ENCODE peak calls at places on chromosomes 11 and 22, in seven cellular contexts. E, C, X, V, W, B and R are unnamed samples.

GRCh38 chr11:9002920-9003572 is 755 bp downstream of the NRIP3 start:
- DNase-seq in V (no peak), C (no peak), E (no peak), B (no peak), X (no peak), W (no peak), R (no peak)

GRCh38 chr11:117220568-117220967 is 11.3 kb downstream of the PCSK7 start:
- DNase-seq in V (peak), E (no peak), C (peak), W (no peak), B (no peak), X (no peak), R (no peak)

GRCh38 chr22:37063436-37064420 is 12.2 kb downstream of the KCTD17 start:
- DNase-seq in X (no peak), V (no peak), C (no peak), W (no peak), E (peak), B (no peak), R (no peak)

GRCh38 chr11:128632151-128632791 is 44.9 kb upstream of the ETS1 start:
- DNase-seq in V (no peak), B (no peak), W (peak), E (peak), C (no peak), X (peak), R (peak)

GRCh38 chr11:32333335-32333991 is 101.9 kb downstream of the WT1 start:
- DNase-seq in W (peak), X (no peak), C (peak), B (peak), V (peak), E (peak), R (no peak)

GRCh38 chr11:119880143-119880542 is 151.1 kb upstream of the NECTIN1 start:
- DNase-seq in W (no peak), B (no peak), C (no peak), X (no peak), E (no peak), V (no peak), R (no peak)

GRCh38 chr11:72673284-72673942 is 809 bp downstream of the PDE2A start:
- DNase-seq in W (no peak), C (no peak), B (no peak), E (no peak), V (no peak), X (no peak), R (no peak)

GRCh38 chr22:47918936-47919505 is 1156.6 kb downstream of the TBC1D22A start:
- DNase-seq in B (no peak), E (no peak), C (no peak), X (peak), W (no peak), V (no peak), R (no peak)

GRCh38 chr22:30347255-30347892 is 9.3 kb downstream of the SF3A1 start:
- DNase-seq in C (no peak), W (no peak), E (no peak), B (no peak), V (no peak), X (no peak), R (no peak)

GRCh38 chr22:45999379-45999971 is 22.5 kb upstream of the WNT7B start:
- DNase-seq in E (no peak), V (no peak), W (no peak), B (no peak), C (peak), X (no peak), R (no peak)

GRCh38 chr22:35955546-35955945 is 73.1 kb downstream of the RBFOX2 start:
- DNase-seq in C (no peak), B (no peak), X (no peak), V (no peak), W (no peak), E (no peak), R (no peak)

GRCh38 chr11:61127991-61128390 is 25.7 kb downstream of the CD5 start:
- DNase-seq in E (no peak), W (no peak), X (no peak), C (no peak), B (no peak), V (no peak), R (no peak)

GRCh38 chr11:61131586-61131985 is 29.3 kb downstream of the CD5 start:
- DNase-seq in C (no peak), B (no peak), W (no peak), X (no peak), V (no peak), E (no peak), R (no peak)

GRCh38 chr11:61131186-61131585 is 28.9 kb downstream of the CD5 start:
- DNase-seq in W (no peak), X (no peak), V (no peak), E (no peak), B (no peak), C (no peak), R (no peak)

GRCh38 chr11:61128947-61129346 is 26.7 kb downstream of the CD5 start:
- DNase-seq in C (no peak), W (no peak), X (no peak), E (no peak), V (no peak), B (no peak), R (no peak)

GRCh38 chr11:61129608-61130523 is 27.6 kb downstream of the CD5 start:
- DNase-seq in C (peak), E (peak), B (peak), V (peak), X (peak), W (peak), R (no peak)
- TF ChIP-seq POLR2AphosphoS5 in C (peak), E (no peak), B (peak), V (no peak), X (peak), W (peak), R (no peak)

DNA sequence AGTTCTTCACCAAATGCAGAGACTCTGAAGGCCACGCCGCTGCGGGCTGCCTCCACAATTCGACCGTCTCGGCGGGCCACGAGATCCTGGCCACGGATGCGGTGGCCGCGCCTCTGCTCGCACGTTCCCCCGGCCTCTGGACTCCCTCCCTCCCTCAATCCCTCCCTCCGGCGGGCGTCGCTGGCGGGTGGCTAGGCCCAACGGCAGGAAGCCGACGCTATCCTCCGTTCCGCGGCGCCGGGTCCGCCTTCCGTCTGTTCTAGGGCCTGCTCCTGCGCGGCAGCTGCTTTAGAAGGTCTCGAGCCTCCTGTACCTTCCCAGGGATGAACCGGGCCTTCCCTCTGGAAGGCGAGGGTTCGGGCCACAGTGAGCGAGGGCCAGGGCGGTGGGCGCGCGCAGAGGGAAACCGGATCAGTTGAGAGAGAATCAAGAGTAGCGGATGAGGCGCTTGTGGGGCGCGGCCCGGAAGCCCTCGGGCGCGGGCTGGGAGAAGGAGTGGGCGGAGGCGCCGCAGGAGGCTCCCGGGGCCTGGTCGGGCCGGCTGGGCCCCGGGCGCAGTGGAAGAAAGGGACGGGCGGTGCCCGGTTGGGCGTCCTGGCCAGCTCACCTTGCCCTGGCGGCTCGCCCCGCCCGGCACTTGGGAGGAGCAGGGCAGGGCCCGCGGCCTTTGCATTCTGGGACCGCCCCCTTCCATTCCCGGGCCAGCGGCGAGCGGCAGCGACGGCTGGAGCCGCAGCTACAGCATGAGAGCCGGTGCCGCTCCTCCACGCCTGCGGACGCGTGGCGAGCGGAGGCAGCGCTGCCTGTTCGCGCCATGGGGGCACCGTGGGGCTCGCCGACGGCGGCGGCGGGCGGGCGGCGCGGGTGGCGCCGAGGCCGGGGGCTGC is at the start of gene FUT4:
- DNase-seq in C (peak), X (peak), W (peak), V (peak), E (peak), B (peak), R (no peak)
- TF ChIP-seq POLR2A in C (peak), X (peak), W (peak), V (peak), E (peak), B (peak), R (no peak)

GRCh38 chr11:534592-535518 is 521 bp downstream of the HRAS start:
- DNase-seq in E (no peak), W (peak), V (peak), C (no peak), X (no peak), B (no peak), R (no peak)
- TF ChIP-seq CTCF in E (no peak), W (peak), V (no peak), C (no peak), X (no peak), B (no peak), R (no peak)

DNA sequence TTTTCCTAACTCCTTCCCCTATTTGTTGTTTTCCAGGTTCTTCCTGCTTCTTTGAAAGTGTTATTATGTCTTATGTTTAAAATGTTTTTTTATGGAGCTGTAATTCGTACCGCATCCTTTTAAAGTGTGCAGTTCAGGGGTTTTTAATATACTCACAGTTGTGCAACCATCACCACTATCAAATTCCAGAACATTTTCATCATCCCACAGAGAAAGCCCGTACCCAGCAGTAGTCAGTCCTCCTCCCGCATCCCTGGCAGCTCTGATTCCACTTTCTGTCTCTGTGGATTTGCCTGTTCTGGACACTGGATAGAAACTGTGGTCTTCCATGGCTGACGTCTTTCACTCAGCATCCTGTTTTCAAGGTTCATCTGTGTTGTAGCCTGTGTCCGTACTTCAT is 73.7 kb downstream of the JAM3 start:
- DNase-seq in V (no peak), W (no peak), B (no peak), X (no peak), E (no peak), C (no peak), R (no peak)
- TF ChIP-seq POLR2AphosphoS5 in V (no peak), W (no peak), B (no peak), X (no peak), E (no peak), C (no peak), R (no peak)

DNA sequence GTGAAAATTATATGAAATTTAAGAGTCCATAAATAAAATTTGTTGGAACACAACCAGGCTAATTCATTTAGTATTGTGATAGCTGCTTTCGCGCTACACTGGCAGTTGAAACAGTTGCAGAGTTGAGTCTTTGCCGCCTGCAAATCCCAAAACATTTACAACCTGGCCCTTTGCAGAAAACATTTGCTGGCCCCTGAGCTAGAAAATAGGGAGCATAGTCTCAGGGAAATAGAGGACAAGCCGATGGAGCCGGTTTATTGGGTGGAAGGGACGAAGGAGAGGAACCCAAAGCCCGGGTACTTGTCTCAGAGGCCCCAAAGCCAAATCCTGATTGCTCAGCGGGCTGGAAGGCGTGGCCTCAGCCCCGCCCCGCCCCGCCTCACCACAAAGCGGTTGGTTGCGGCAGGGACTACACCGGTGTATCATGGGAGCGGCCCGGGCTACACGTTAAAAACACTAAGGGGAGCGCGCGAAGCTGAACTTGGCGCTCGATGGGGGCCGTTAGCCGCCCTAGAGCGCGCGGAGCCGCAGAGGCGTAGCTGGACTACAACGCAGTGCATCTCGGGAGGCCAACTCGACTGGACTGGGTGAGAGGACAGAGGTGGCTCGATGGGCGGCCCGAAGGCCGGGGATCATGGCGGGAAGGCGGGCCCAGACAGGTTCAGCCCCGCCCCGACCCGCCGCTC is 347 bp upstream of the SAC3D1 start:
- DNase-seq in W (peak), C (peak), X (peak), V (peak), B (peak), E (peak), R (peak)
- TF ChIP-seq POLR2A in W (peak), C (no peak), X (no peak), V (no peak), B (peak), E (peak), R (no peak)

DNA sequence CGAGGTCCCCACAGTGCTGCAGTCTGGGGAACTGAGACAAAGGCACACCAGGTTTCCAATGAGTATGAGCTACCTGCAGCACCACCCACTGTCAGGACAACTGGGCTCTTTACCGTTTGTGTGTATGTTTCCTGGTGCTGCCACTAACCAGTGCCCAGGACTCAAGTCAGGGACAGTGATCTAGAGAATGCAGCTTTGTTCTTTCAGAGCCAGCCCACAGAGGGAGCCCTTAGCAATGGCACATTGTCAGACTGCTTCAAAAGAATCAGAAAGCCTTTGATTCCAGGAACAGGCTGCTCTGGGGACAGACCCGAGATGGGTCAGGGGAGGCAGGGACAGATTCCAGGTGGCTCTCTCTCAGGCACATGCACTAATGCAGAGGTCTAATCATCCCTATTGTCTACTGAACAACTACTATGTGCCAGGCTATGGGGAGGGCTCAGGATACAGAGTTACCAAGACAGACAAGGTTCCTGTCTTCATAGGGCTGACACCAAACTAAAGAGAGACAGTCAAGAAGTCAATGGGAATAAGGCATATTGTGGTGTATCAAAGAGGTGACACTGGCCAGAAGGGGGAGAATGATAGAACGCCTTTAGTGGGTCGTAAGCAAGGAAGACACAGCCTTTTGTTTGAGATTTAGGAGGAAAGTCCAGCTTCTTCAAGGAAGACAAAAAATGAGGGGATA is 103.7 kb downstream of the VPREB1 start:
- DNase-seq in X (peak), C (no peak), B (no peak), V (no peak), W (no peak), E (no peak), R (no peak)
- TF ChIP-seq CTCF in X (no peak), C (no peak), B (peak), V (no peak), W (peak), E (no peak), R (no peak)

DNA sequence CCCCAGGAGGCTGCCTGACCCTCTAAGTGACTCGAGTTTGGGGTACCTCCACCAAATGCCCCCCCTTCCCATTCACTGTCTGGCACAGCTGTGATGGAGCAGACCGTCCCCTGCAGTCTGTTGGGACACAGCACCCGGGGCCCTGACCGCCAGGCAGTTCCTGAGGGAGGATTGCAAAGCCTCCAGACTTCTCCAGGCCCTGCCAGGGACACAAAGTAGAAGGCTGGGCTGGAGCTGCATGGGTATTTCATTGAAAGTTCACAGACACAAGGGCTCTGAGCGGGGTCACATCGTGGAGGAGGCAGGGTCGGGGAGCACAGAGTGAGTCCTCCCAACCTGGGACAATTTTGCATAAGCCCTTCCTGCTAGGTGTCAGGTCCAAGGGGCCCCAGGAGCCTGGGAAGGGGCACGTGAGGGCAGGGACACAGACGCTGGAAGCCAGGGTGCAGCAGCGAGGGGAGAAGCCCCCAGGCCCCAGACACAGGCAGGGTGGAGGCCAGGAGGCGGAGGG is 15.8 kb downstream of the IFITM10 start:
- DNase-seq in V (no peak), X (no peak), W (no peak), C (no peak), B (no peak), E (no peak), R (no peak)
- TF ChIP-seq POLR2AphosphoS5 in V (no peak), X (no peak), W (no peak), C (no peak), B (no peak), E (no peak), R (no peak)

DNA sequence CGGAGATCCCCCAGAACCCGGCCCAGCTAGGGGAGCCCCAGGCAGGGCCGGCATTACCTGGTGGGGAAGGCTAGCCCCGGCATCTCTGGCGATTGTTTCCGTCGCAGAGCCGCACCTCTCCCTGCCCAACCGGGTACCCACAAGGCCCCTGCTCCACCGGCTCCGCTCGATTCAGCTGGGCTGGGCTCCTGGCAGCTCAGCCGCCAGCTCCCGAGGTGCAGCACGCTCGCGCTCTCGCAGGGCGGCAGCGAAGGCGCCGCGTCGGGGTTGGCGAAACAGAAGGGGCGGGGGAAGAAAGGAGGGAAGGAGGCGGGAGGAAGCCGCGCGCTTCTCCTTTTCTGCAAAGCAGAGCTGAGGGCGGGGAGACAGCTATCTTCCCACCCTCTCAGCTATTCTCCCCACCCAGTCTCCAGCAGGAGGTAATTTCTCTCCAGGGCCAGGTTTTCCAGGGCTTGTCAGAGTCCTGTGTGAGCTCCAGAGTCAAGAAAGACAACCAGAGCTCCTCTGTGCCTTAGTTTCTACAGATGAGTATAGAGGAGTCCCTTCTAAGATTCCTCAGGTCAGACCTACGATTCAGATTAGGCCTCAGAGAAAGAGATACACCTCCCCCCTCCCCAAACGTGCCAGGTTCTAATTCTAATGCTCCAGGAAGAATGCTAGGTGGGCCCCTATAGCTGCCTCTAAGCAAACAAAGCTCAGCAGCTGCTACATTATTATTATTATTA is 62.0 kb downstream of the PAK1 start:
- DNase-seq in W (peak), C (peak), V (peak), E (peak), X (peak), B (peak), R (peak)
- TF ChIP-seq POLR2A in W (peak), C (peak), V (no peak), E (peak), X (no peak), B (peak), R (no peak)

DNA sequence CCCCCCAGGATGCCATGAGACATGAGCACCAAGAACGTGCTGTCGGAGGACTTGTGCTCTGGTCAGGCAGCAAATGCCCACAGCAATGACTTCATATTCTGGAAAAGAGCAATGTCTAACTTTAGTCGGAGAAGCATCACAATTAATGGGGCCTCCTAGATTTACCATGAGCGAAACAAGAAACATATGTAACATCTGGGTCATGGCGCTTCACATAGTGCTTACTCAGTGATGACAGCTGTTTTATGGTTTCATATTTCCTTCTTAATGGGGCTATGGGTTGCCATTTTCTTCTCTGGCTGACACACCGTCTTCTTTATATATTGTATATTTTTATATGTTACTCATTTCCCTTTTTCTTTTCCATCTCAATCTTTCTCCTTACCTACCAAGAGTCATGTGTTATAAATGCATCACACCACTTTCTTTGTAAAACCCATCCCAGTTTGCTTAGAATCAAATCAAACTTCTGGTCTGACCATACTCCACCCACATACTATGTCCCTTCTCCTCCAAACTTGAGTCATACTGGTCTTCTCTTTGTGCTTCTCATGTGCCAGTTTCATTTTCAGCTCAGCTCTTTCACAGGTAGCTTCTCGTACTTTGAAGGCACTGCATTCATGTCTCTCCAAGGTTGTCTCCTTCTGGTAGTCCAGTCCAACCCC is 9.4 kb upstream of the CASP12 start:
- DNase-seq in B (no peak), W (no peak), E (no peak), C (no peak), X (no peak), V (no peak), R (no peak)
- TF ChIP-seq CTCF in B (no peak), W (no peak), E (no peak), C (no peak), X (no peak), V (no peak), R (no peak)